ENCODE peak calls at places on chromosomes 7 and 10, in eight cellular contexts. One of them, this sample, is unnamed.

GRCh38 chr10:113111900-113112853 is 162.1 kb downstream of the TCF7L2 start:
- DNase-seq in brain microvascular endothelial cell: no peak
- DNase-seq in uterus: no peak
- DNase-seq in AG04450: no peak
- DNase-seq in body of pancreas: peak
- DNase-seq in MM.1S: no peak
- DNase-seq in transverse colon: peak
- DNase-seq in thoracic aorta: peak
- DNase-seq in this sample: peak

GRCh38 chr10:29734980-29735627 is 100.3 kb upstream of the SVIL start:
- DNase-seq in body of pancreas: peak
- DNase-seq in transverse colon: peak
- DNase-seq in AG04450: no peak
- DNase-seq in brain microvascular endothelial cell: peak
- DNase-seq in uterus: peak
- DNase-seq in MM.1S: peak
- DNase-seq in thoracic aorta: no peak
- DNase-seq in this sample: peak

GRCh38 chr7:69683002-69683401 is 84.7 kb downstream of the AUTS2 start:
- DNase-seq in thoracic aorta: no peak
- DNase-seq in MM.1S: no peak
- DNase-seq in brain microvascular endothelial cell: no peak
- DNase-seq in transverse colon: no peak
- DNase-seq in body of pancreas: peak
- DNase-seq in AG04450: no peak
- DNase-seq in uterus: no peak
- DNase-seq in this sample: no peak

GRCh38 chr7:25429731-25430130 is 201.4 kb upstream of the NPVF start:
- DNase-seq in transverse colon: peak
- DNase-seq in body of pancreas: no peak
- DNase-seq in uterus: peak
- DNase-seq in thoracic aorta: no peak
- DNase-seq in MM.1S: no peak
- DNase-seq in brain microvascular endothelial cell: no peak
- DNase-seq in AG04450: no peak
- DNase-seq in this sample: peak

GRCh38 chr7:28766359-28766758 is 191.8 kb downstream of the TRIL start:
- DNase-seq in thoracic aorta: no peak
- DNase-seq in body of pancreas: no peak
- DNase-seq in AG04450: no peak
- DNase-seq in transverse colon: no peak
- DNase-seq in uterus: no peak
- DNase-seq in MM.1S: no peak
- DNase-seq in brain microvascular endothelial cell: no peak
- DNase-seq in this sample: no peak

GRCh38 chr7:14836006-14836405 is 66.5 kb downstream of the DGKB start:
- DNase-seq in MM.1S: no peak
- DNase-seq in AG04450: no peak
- DNase-seq in thoracic aorta: no peak
- DNase-seq in body of pancreas: no peak
- DNase-seq in transverse colon: no peak
- DNase-seq in brain microvascular endothelial cell: no peak
- DNase-seq in uterus: no peak
- DNase-seq in this sample: no peak

GRCh38 chr7:93060025-93060424 is 57.8 kb downstream of the SAMD9 start:
- DNase-seq in brain microvascular endothelial cell: no peak
- DNase-seq in body of pancreas: no peak
- DNase-seq in transverse colon: no peak
- DNase-seq in uterus: no peak
- DNase-seq in thoracic aorta: no peak
- DNase-seq in AG04450: no peak
- DNase-seq in MM.1S: no peak
- DNase-seq in this sample: no peak

GRCh38 chr10:35486297-35486991 is 118.7 kb upstream of the GJD4 start:
- DNase-seq in MM.1S: no peak
- DNase-seq in AG04450: no peak
- DNase-seq in uterus: no peak
- DNase-seq in brain microvascular endothelial cell: no peak
- DNase-seq in transverse colon: no peak
- DNase-seq in thoracic aorta: no peak
- DNase-seq in body of pancreas: no peak
- DNase-seq in this sample: no peak

GRCh38 chr10:30227481-30227880 is 121.6 kb downstream of the MTPAP start:
- DNase-seq in uterus: no peak
- DNase-seq in brain microvascular endothelial cell: no peak
- DNase-seq in AG04450: no peak
- DNase-seq in body of pancreas: no peak
- DNase-seq in thoracic aorta: no peak
- DNase-seq in transverse colon: no peak
- DNase-seq in MM.1S: no peak
- DNase-seq in this sample: no peak

GRCh38 chr10:119431768-119432135 is 110.8 kb downstream of the RGS10 start:
- DNase-seq in uterus: no peak
- DNase-seq in body of pancreas: no peak
- DNase-seq in AG04450: no peak
- DNase-seq in thoracic aorta: no peak
- DNase-seq in brain microvascular endothelial cell: no peak
- DNase-seq in transverse colon: no peak
- DNase-seq in MM.1S: no peak
- DNase-seq in this sample: no peak

GRCh38 chr10:46787321-46787615 is 124.0 kb upstream of the PTPN20 start:
- DNase-seq in body of pancreas: peak
- DNase-seq in brain microvascular endothelial cell: peak
- DNase-seq in uterus: no peak
- DNase-seq in MM.1S: peak
- DNase-seq in AG04450: no peak
- DNase-seq in thoracic aorta: no peak
- DNase-seq in transverse colon: no peak
- DNase-seq in this sample: no peak

GRCh38 chr10:23338886-23339285 is 5.7 kb downstream of the C10orf67 start:
- DNase-seq in uterus: no peak
- DNase-seq in transverse colon: no peak
- DNase-seq in AG04450: no peak
- DNase-seq in MM.1S: no peak
- DNase-seq in body of pancreas: no peak
- DNase-seq in brain microvascular endothelial cell: no peak
- DNase-seq in thoracic aorta: no peak
- DNase-seq in this sample: no peak

GRCh38 chr7:41029072-41029492 is 673.8 kb downstream of the INHBA start:
- DNase-seq in MM.1S: no peak
- DNase-seq in transverse colon: no peak
- DNase-seq in uterus: no peak
- DNase-seq in thoracic aorta: no peak
- DNase-seq in AG04450: peak
- DNase-seq in brain microvascular endothelial cell: peak
- DNase-seq in body of pancreas: no peak
- DNase-seq in this sample: no peak

GRCh38 chr10:46229144-46229563 is 57.6 kb upstream of the ANTXRL start:
- DNase-seq in AG04450: no peak
- DNase-seq in thoracic aorta: no peak
- DNase-seq in body of pancreas: peak
- DNase-seq in transverse colon: peak
- DNase-seq in MM.1S: peak
- DNase-seq in uterus: peak
- DNase-seq in brain microvascular endothelial cell: no peak
- DNase-seq in this sample: no peak

GRCh38 chr10:125027889-125028288 is 86.0 kb downstream of the ZRANB1 start:
- DNase-seq in body of pancreas: no peak
- DNase-seq in thoracic aorta: no peak
- DNase-seq in MM.1S: no peak
- DNase-seq in transverse colon: no peak
- DNase-seq in brain microvascular endothelial cell: no peak
- DNase-seq in AG04450: no peak
- DNase-seq in uterus: no peak
- DNase-seq in this sample: no peak

GRCh38 chr7:87966271-87966670 is 32.2 kb downstream of the ADAM22 start:
- DNase-seq in uterus: no peak
- DNase-seq in body of pancreas: no peak
- DNase-seq in AG04450: no peak
- DNase-seq in brain microvascular endothelial cell: no peak
- DNase-seq in MM.1S: no peak
- DNase-seq in thoracic aorta: no peak
- DNase-seq in transverse colon: no peak
- DNase-seq in this sample: no peak

GRCh38 chr7:41584746-41585145 is 118.1 kb downstream of the INHBA start:
- DNase-seq in transverse colon: no peak
- DNase-seq in brain microvascular endothelial cell: no peak
- DNase-seq in body of pancreas: no peak
- DNase-seq in MM.1S: no peak
- DNase-seq in AG04450: no peak
- DNase-seq in thoracic aorta: no peak
- DNase-seq in uterus: no peak
- DNase-seq in this sample: no peak

GRCh38 chr10:3848768-3849643 is 64.0 kb upstream of the KLF6 start:
- DNase-seq in body of pancreas: no peak
- DNase-seq in brain microvascular endothelial cell: peak
- DNase-seq in thoracic aorta: no peak
- DNase-seq in transverse colon: no peak
- DNase-seq in MM.1S: no peak
- DNase-seq in uterus: no peak
- DNase-seq in AG04450: no peak
- DNase-seq in this sample: no peak

GRCh38 chr10:3850999-3851937 is 66.3 kb upstream of the KLF6 start:
- DNase-seq in body of pancreas: no peak
- DNase-seq in uterus: no peak
- DNase-seq in thoracic aorta: no peak
- DNase-seq in AG04450: peak
- DNase-seq in MM.1S: no peak
- DNase-seq in brain microvascular endothelial cell: peak
- DNase-seq in transverse colon: no peak
- DNase-seq in this sample: peak

GRCh38 chr10:3852147-3852904 is 67.3 kb upstream of the KLF6 start:
- DNase-seq in transverse colon: peak
- DNase-seq in AG04450: peak
- DNase-seq in MM.1S: no peak
- DNase-seq in body of pancreas: peak
- DNase-seq in brain microvascular endothelial cell: peak
- DNase-seq in uterus: peak
- DNase-seq in thoracic aorta: peak
- DNase-seq in this sample: peak

GRCh38 chr10:3844626-3845025 is 59.6 kb upstream of the KLF6 start:
- DNase-seq in body of pancreas: no peak
- DNase-seq in MM.1S: no peak
- DNase-seq in brain microvascular endothelial cell: no peak
- DNase-seq in transverse colon: no peak
- DNase-seq in uterus: no peak
- DNase-seq in thoracic aorta: no peak
- DNase-seq in AG04450: no peak
- DNase-seq in this sample: no peak

GRCh38 chr10:3848005-3848767 is 63.2 kb upstream of the KLF6 start:
- DNase-seq in uterus: no peak
- DNase-seq in AG04450: no peak
- DNase-seq in body of pancreas: no peak
- DNase-seq in transverse colon: no peak
- DNase-seq in MM.1S: no peak
- DNase-seq in brain microvascular endothelial cell: no peak
- DNase-seq in thoracic aorta: no peak
- DNase-seq in this sample: no peak
- H3K27ac ChIP-seq in uterus: no peak
- H3K27ac ChIP-seq in AG04450: no peak
- H3K27ac ChIP-seq in body of pancreas: no peak
- H3K27ac ChIP-seq in transverse colon: no peak
- H3K27ac ChIP-seq in MM.1S: no peak
- H3K27ac ChIP-seq in brain microvascular endothelial cell: peak
- H3K27ac ChIP-seq in thoracic aorta: no peak
- H3K27ac ChIP-seq in this sample: no peak

DNA sequence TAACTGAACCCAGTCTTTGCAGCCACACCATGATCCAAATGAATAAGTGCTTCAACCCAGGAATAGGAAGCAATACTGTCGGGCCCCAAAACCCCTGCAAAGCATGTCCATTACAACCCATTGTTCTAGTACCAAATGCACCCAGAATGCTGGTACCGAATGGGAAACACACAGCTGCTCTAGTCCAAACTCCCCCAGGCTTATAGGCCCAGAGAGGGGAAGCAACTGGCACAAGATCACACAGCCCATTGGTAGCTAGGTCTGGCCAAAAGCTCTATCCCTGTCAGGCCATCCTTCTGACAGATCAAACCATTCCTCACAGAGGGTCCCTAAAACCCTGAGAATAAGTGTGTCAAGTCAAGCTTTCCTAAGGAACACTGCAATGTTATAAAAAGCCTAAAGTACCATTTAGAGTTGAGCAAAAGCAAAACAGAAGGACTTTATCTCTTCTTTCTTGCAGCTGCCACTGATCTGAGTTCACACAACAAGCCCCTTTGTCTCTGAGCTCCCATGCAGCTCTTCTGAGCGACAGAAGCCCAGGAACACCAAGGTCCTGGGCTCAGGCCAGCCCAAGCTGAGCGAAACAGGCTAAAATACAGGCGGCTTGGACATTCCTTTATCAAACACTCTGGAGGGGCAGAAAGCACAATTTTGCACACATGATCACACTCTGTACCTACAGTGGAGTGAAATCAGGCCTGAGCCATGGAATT is 116.7 kb downstream of the SGMS1 start:
- DNase-seq in transverse colon: no peak
- DNase-seq in uterus: no peak
- DNase-seq in MM.1S: no peak
- DNase-seq in brain microvascular endothelial cell: no peak
- DNase-seq in thoracic aorta: no peak
- DNase-seq in AG04450: no peak
- DNase-seq in body of pancreas: peak
- DNase-seq in this sample: no peak
- H3K27ac ChIP-seq in transverse colon: no peak
- H3K27ac ChIP-seq in uterus: no peak
- H3K27ac ChIP-seq in MM.1S: no peak
- H3K27ac ChIP-seq in brain microvascular endothelial cell: no peak
- H3K27ac ChIP-seq in thoracic aorta: no peak
- H3K27ac ChIP-seq in AG04450: no peak
- H3K27ac ChIP-seq in body of pancreas: peak
- H3K27ac ChIP-seq in this sample: no peak

GRCh38 chr7:23246540-23246939 is at the start of gene GPNMB:
- DNase-seq in brain microvascular endothelial cell: peak
- DNase-seq in body of pancreas: no peak
- DNase-seq in thoracic aorta: no peak
- DNase-seq in AG04450: peak
- DNase-seq in uterus: peak
- DNase-seq in MM.1S: no peak
- DNase-seq in transverse colon: peak
- DNase-seq in this sample: peak
- H3K27ac ChIP-seq in brain microvascular endothelial cell: no peak
- H3K27ac ChIP-seq in body of pancreas: no peak
- H3K27ac ChIP-seq in thoracic aorta: peak
- H3K27ac ChIP-seq in AG04450: no peak
- H3K27ac ChIP-seq in uterus: peak
- H3K27ac ChIP-seq in MM.1S: no peak
- H3K27ac ChIP-seq in transverse colon: peak
- H3K27ac ChIP-seq in this sample: peak

GRCh38 chr10:68135362-68135761 is 26.1 kb downstream of the MYPN start:
- DNase-seq in uterus: no peak
- DNase-seq in transverse colon: no peak
- DNase-seq in brain microvascular endothelial cell: no peak
- DNase-seq in AG04450: no peak
- DNase-seq in MM.1S: no peak
- DNase-seq in thoracic aorta: no peak
- DNase-seq in body of pancreas: no peak
- DNase-seq in this sample: no peak
- H3K27ac ChIP-seq in uterus: peak
- H3K27ac ChIP-seq in transverse colon: peak
- H3K27ac ChIP-seq in brain microvascular endothelial cell: peak
- H3K27ac ChIP-seq in AG04450: no peak
- H3K27ac ChIP-seq in MM.1S: no peak
- H3K27ac ChIP-seq in thoracic aorta: peak
- H3K27ac ChIP-seq in body of pancreas: no peak
- H3K27ac ChIP-seq in this sample: peak

This sample was measured in tibial artery.